ENCODE peak calls at places on chromosomes 11 and 22, in seven cellular contexts. L, D, O, I, Y, Z and E are unnamed samples.

GRCh38 chr22:17007257-17007656 is 765 bp downstream of the GAB4 start:
- DNase-seq in L (no peak), D (no peak), O (no peak), I (no peak), Y (no peak), Z (no peak), E (no peak)

GRCh38 chr11:108568183-108568858 is 25.2 kb downstream of the EXPH5 start:
- DNase-seq in L (no peak), D (no peak), O (no peak), I (no peak), Y (no peak), Z (no peak), E (no peak)

GRCh38 chr11:125223901-125224331 is 59.4 kb downstream of the PKNOX2 start:
- DNase-seq in L (no peak), D (no peak), O (no peak), I (no peak), Y (no peak), Z (no peak), E (no peak)

GRCh38 chr11:129023968-129024676 is 81.5 kb upstream of the TP53AIP1 start:
- DNase-seq in L (no peak), D (no peak), O (peak; percentile 2), I (peak; percentile 23), Y (no peak), Z (no peak), E (no peak)

GRCh38 chr22:30416403-30416802 is 9.2 kb upstream of the MTFP1 start:
- DNase-seq in L (no peak), D (no peak), O (no peak), I (no peak), Y (no peak), Z (no peak), E (no peak)

GRCh38 chr11:59283825-59284772 is 71.4 kb upstream of the MPEG1 start:
- DNase-seq in L (peak; percentile 42), D (peak; percentile 35), O (peak; percentile 15), I (peak; percentile 33), Y (no peak), Z (peak; percentile 14), E (peak; percentile 3)

GRCh38 chr22:21022507-21022906 is 7.5 kb downstream of the P2RX6 start:
- DNase-seq in L (no peak), D (no peak), O (no peak), I (no peak), Y (no peak), Z (no peak), E (no peak)

GRCh38 chr11:34262601-34263081 is 95.2 kb downstream of the ABTB2 start:
- DNase-seq in L (no peak), D (no peak), O (no peak), I (peak; percentile 60), Y (no peak), Z (no peak), E (no peak)

GRCh38 chr11:9003573-9004309 is at the start of gene NRIP3:
- DNase-seq in L (peak; percentile 87), D (peak; percentile 76), O (peak; percentile 82), I (peak; percentile 36), Y (peak; percentile 79), Z (no peak), E (no peak)

GRCh38 chr11:126155402-126156187 is 55.9 kb downstream of the RPUSD4 start:
- DNase-seq in L (no peak), D (no peak), O (no peak), I (no peak), Y (no peak), Z (no peak), E (no peak)

GRCh38 chr22:22761963-22762772 is 117.8 kb downstream of the GGTLC2 start:
- DNase-seq in L (no peak), D (no peak), O (no peak), I (no peak), Y (no peak), Z (no peak), E (no peak)

GRCh38 chr11:58334708-58335107 is 24.2 kb downstream of the OR5B17 start:
- DNase-seq in L (peak; percentile 55), D (no peak), O (peak; percentile 43), I (no peak), Y (no peak), Z (peak; percentile 43), E (peak; percentile 80)

GRCh38 chr11:6022954-6023353 is 7.6 kb downstream of the OR56A1 start:
- DNase-seq in L (peak; percentile 41), D (no peak), O (peak; percentile 13), I (no peak), Y (no peak), Z (peak; percentile 23), E (peak; percentile 4)

GRCh38 chr22:32475428-32476010 is 908 bp downstream of the FBXO7 start:
- DNase-seq in L (no peak), D (peak; percentile 32), O (no peak), I (peak; percentile 70), Y (peak; percentile 39), Z (peak; percentile 11), E (no peak)

GRCh38 chr11:65884716-65885092 is 3.6 kb downstream of the FIBP start:
- DNase-seq in L (peak; percentile 80), D (peak; percentile 88), O (peak; percentile 77), I (peak; percentile 73), Y (peak; percentile 86), Z (no peak), E (no peak)

GRCh38 chr22:35542157-35542971 is 1.7 kb downstream of the RASD2 start:
- DNase-seq in L (no peak), D (no peak), O (no peak), I (no peak), Y (no peak), Z (no peak), E (no peak)

GRCh38 chr22:23068832-23069385 is 1.4 kb upstream of the GNAZ start:
- DNase-seq in L (no peak), D (no peak), O (no peak), I (no peak), Y (peak; percentile 27), Z (no peak), E (no peak)

GRCh38 chr22:46046299-46046685 is 69.3 kb upstream of the WNT7B start:
- DNase-seq in L (no peak), D (no peak), O (no peak), I (no peak), Y (peak; percentile 27), Z (no peak), E (no peak)